ENCODE peak calls at places on chromosome 12, in six cellular contexts. A is activated T-cell treated with anti-CD3 and anti-CD28 coated beads, Interleukin-2, amount 50 U/mL, for 72 hours; Z is M059J; D is epithelial cell of esophagus; R is CMK; F is glutamatergic neuron. B is an unnamed sample.

GRCh38 chr12:9132008-9132535 is 16.4 kb upstream of the A2M start:
- DNase-seq in D (peak), F (no peak), R (no peak), Z (no peak), A (no peak), B (peak)

GRCh38 chr12:69046920-69047319 is 113.9 kb upstream of the CPM start:
- DNase-seq in Z (no peak), R (no peak), F (no peak), A (no peak), D (no peak), B (no peak)

GRCh38 chr12:115736360-115736759 is 541.1 kb downstream of the MED13L start:
- DNase-seq in D (no peak), F (no peak), A (no peak), Z (no peak), R (no peak), B (no peak)

GRCh38 chr12:116708826-116709756 is 28.8 kb downstream of the SPRING1 start:
- DNase-seq in A (peak), Z (peak), R (no peak), D (peak), F (no peak), B (peak)

GRCh38 chr12:117144599-117144998 is 45.4 kb upstream of the TESC start:
- DNase-seq in R (no peak), A (no peak), F (no peak), D (no peak), Z (no peak), B (no peak)

GRCh38 chr12:26275313-26276257 is 80.2 kb downstream of the SSPN start:
- DNase-seq in D (peak), R (no peak), A (no peak), F (no peak), Z (peak), B (no peak)

GRCh38 chr12:26636710-26637328 is 196.2 kb downstream of the ITPR2 start:
- DNase-seq in D (peak), Z (peak), A (no peak), F (no peak), R (no peak), B (peak)

GRCh38 chr12:100566887-100567637 is 6.4 kb upstream of the GAS2L3 start:
- DNase-seq in Z (no peak), D (peak), R (no peak), F (no peak), A (peak), B (peak)

GRCh38 chr12:27975222-27976136 is 2.9 kb upstream of the PTHLH start:
- DNase-seq in R (peak), A (peak), F (peak), D (peak), Z (peak), B (no peak)

GRCh38 chr12:52832960-52833905 is 878 bp downstream of the KRT79 start:
- DNase-seq in D (peak), Z (no peak), A (no peak), F (peak), R (no peak), B (peak)

GRCh38 chr12:4434721-4435425 is 10.7 kb downstream of the FGF6 start:
- DNase-seq in D (no peak), R (no peak), F (no peak), A (no peak), Z (no peak), B (no peak)

B was measured in mammary epithelial cell.